ENCODE peak calls at places on chromosomes 2 and 18, in seven cellular contexts. W is psoas muscle, C is head of caudate nucleus, Z is SK-N-MC, P is SK-MEL-5, I is T-helper 9 cell, R is HFF-Myc. A is an unnamed sample.

GRCh38 chr2:101223814-101224231 is 28.9 kb upstream of the CNOT11 start:
- DNase-seq in P (no peak), W (no peak), C (no peak), R (peak), I (peak), Z (no peak), A (peak)

GRCh38 chr2:191961556-191961955 is 114.7 kb upstream of the CAVIN2 start:
- DNase-seq in W (no peak), I (no peak), C (no peak), R (no peak), Z (no peak), P (no peak), A (no peak)

GRCh38 chr18:75727479-75727878 is 300.0 kb upstream of the SMIM21 start:
- DNase-seq in C (peak), P (peak), W (no peak), R (no peak), Z (peak), I (no peak), A (peak)

GRCh38 chr2:27655155-27655951 is 8.1 kb downstream of the SUPT7L start:
- DNase-seq in Z (no peak), P (no peak), R (no peak), C (no peak), I (no peak), W (no peak), A (no peak)

GRCh38 chr2:98346259-98347236 is at the start of gene CNGA3:
- DNase-seq in W (peak), C (no peak), I (no peak), P (no peak), R (no peak), Z (no peak), A (no peak)

GRCh38 chr18:1805526-1805925 is 765.8 kb downstream of the METTL4 start:
- DNase-seq in I (no peak), P (no peak), W (no peak), R (no peak), Z (no peak), C (no peak), A (no peak)

GRCh38 chr2:64766841-64767669 is 113.3 kb upstream of the SERTAD2 start:
- DNase-seq in Z (no peak), P (no peak), R (no peak), W (no peak), I (no peak), C (no peak), A (no peak)

GRCh38 chr2:234632527-234633391 is 135.9 kb upstream of the ARL4C start:
- DNase-seq in P (no peak), C (no peak), W (no peak), Z (no peak), R (peak), I (no peak), A (peak)

GRCh38 chr2:156537147-156537546 is 101.0 kb downstream of the GPD2 start:
- DNase-seq in C (no peak), W (no peak), R (no peak), P (no peak), Z (no peak), I (no peak), A (peak)

GRCh38 chr2:235005603-235006259 is 53.9 kb downstream of the SH3BP4 start:
- DNase-seq in R (no peak), I (no peak), P (no peak), Z (no peak), C (peak), W (peak), A (no peak)